ENCODE peak calls at places on chromosomes 11 and 22, in ten cellular contexts. E is activated naive CD8-positive, alpha-beta T cell treated with anti-CD3 and anti-CD28 coated beads, Interleukin-2, amount 50 U/mL, for 24 hours; N is AG10803; F is upper lobe of right lung; H is midbrain; B is CD8-positive, alpha-beta T cell; P is DMS 273 treated with DMSO at 0.1 percent for 48 hours; Y is bronchial epithelial cell; I is activated CD8-positive, alpha-beta T cell treated with anti-CD3 and anti-CD28 coated beads for 36 hours; Q is fibroblast of the aortic adventitia. V is an unnamed sample.

GRCh38 chr11:66870616-66871520 is 14.0 kb downstream of the LRFN4 start:
- DNase-seq in Y (no peak), B (no peak), I (no peak), F (no peak), Q (no peak), P (no peak), E (no peak), H (no peak), N (no peak), V (no peak)

GRCh38 chr11:7143908-7144307 is 55.1 kb downstream of the RBMXL2 start:
- DNase-seq in N (peak), E (no peak), B (no peak), Q (peak), Y (peak), H (peak), P (no peak), F (no peak), I (no peak), V (no peak)

GRCh38 chr11:119530503-119530902 is 107.5 kb upstream of the THY1 start:
- DNase-seq in I (no peak), H (no peak), P (no peak), Q (no peak), B (no peak), Y (no peak), E (no peak), F (no peak), N (no peak), V (no peak)

GRCh38 chr22:20981787-20982562 is at the start of gene LZTR1:
- DNase-seq in Q (peak), P (peak), F (peak), H (peak), I (peak), Y (peak), B (peak), E (peak), N (peak), V (peak)

GRCh38 chr11:42243370-42243769 is 783.9 kb upstream of the LRRC4C start:
- DNase-seq in P (no peak), Q (no peak), E (no peak), Y (no peak), I (no peak), F (no peak), B (no peak), H (no peak), N (no peak), V (no peak)

GRCh38 chr11:128201801-128202200 is 385.6 kb downstream of the ETS1 start:
- DNase-seq in I (no peak), H (no peak), N (no peak), E (no peak), F (no peak), P (no peak), Q (no peak), Y (no peak), B (no peak), V (no peak)

GRCh38 chr11:71154406-71154805 is 98.0 kb downstream of the SHANK2 start:
- DNase-seq in Q (no peak), P (no peak), N (no peak), Y (no peak), H (no peak), E (no peak), F (no peak), B (no peak), I (no peak), V (no peak)

GRCh38 chr22:24994070-24994763 is 41.7 kb downstream of the KIAA1671 start:
- DNase-seq in I (peak), E (peak), F (no peak), B (no peak), Y (peak), H (no peak), N (peak), P (no peak), Q (peak), V (no peak)

GRCh38 chr11:108593214-108593909 is at the start of gene EXPH5:
- DNase-seq in N (peak), I (peak), E (peak), F (peak), P (peak), B (peak), Q (peak), Y (peak), H (peak), V (no peak)

GRCh38 chr11:1444321-1444720 is 42.3 kb downstream of the MOB2 start:
- DNase-seq in H (no peak), Y (no peak), F (no peak), Q (no peak), B (no peak), I (no peak), E (no peak), N (no peak), P (no peak), V (no peak)

GRCh38 chr11:2912498-2912897 is 16.7 kb downstream of the PHLDA2 start:
- DNase-seq in P (no peak), I (no peak), Q (peak), F (peak), B (no peak), N (peak), H (no peak), Y (peak), E (no peak), V (no peak)

GRCh38 chr22:49077586-49077985 is 750.1 kb downstream of the BRD1 start:
- DNase-seq in P (no peak), B (no peak), E (no peak), F (peak), I (no peak), Y (no peak), Q (no peak), N (no peak), H (no peak), V (no peak)

GRCh38 chr11:10348650-10349280 is 43.9 kb downstream of the ADM start:
- DNase-seq in E (no peak), I (no peak), H (no peak), F (no peak), Q (peak), B (no peak), N (peak), P (no peak), Y (no peak), V (peak)

GRCh38 chr11:117820071-117820470 is 4.5 kb downstream of the FXYD2 start:
- DNase-seq in I (no peak), Y (no peak), P (no peak), E (no peak), H (no peak), B (no peak), N (no peak), F (no peak), Q (no peak), V (no peak)

GRCh38 chr11:94876645-94877445 is 96.5 kb downstream of the CWC15 start:
- DNase-seq in N (peak), H (no peak), I (peak), Y (peak), B (peak), Q (peak), P (no peak), F (peak), E (peak), V (peak)

GRCh38 chr11:63882555-63883242 is 34.3 kb downstream of the RCOR2 start:
- DNase-seq in B (no peak), F (no peak), N (no peak), P (no peak), I (no peak), H (no peak), Q (no peak), Y (no peak), E (no peak), V (no peak)

GRCh38 chr11:75262436-75262835 is 21.9 kb downstream of the TPBGL start:
- DNase-seq in H (no peak), N (no peak), P (no peak), Y (no peak), Q (no peak), F (peak), E (no peak), B (no peak), I (no peak), V (no peak)

GRCh38 chr11:61332823-61333637 is at the start of the genes DDB1 and TKFC:
- DNase-seq in H (peak), F (peak), N (peak), E (peak), P (peak), Q (peak), Y (peak), B (peak), I (peak), V (peak)

GRCh38 chr11:72834905-72835304 is 20.7 kb downstream of the ATG16L2 start:
- DNase-seq in I (no peak), F (no peak), N (no peak), P (no peak), Y (no peak), E (no peak), B (no peak), H (no peak), Q (no peak), V (no peak)

GRCh38 chr11:126127898-126128297 is 65.2 kb upstream of the CDON start:
- DNase-seq in N (no peak), Q (peak), I (no peak), E (no peak), Y (no peak), P (peak), F (no peak), H (no peak), B (no peak), V (no peak)

GRCh38 chr11:29319231-29319630 is 697.6 kb downstream of the KCNA4 start:
- DNase-seq in F (no peak), B (no peak), Y (no peak), P (no peak), E (no peak), Q (peak), N (peak), H (no peak), I (no peak), V (no peak)

GRCh38 chr22:30969532-30970355 is 679 bp downstream of the TUG1 start:
- DNase-seq in N (peak), E (peak), P (no peak), Q (peak), I (peak), B (peak), Y (peak), H (peak), F (no peak), V (peak)

V was measured in GM04503.